ENCODE peak calls at places on chromosomes 11 and 22, in nine cellular contexts. Q is activated T-helper 1 cell treated with Interleukin-2 at 50 U/mL for 16 hours; W is activated T-cell treated with anti-CD3 and anti-CD28 coated beads for 1 hour; J is activated gamma-delta T cell treated with Interleukin-2 at 50 U/mL for 16 hours; S is IMR-90; I is SK-MEL-5; R is OCI-LY7; V is stimulated activated CD8-positive, alpha-beta memory T cell treated with anti-CD3 and anti-CD28 coated beads, Interleukin-2, amount 100 ng/mL, for 1 hour; K is A549. Y is an unnamed sample.

GRCh38 chr11:20367313-20367948 is 3.9 kb downstream of the HTATIP2 start:
- DNase-seq in Q (no peak), W (peak; percentile 28), J (no peak), S (peak; percentile 94), I (peak; percentile 72), R (no peak), V (no peak), K (peak; percentile 90), Y (peak; percentile 67)

GRCh38 chr11:119089319-119089718 is 4.6 kb downstream of the HMBS start:
- DNase-seq in Q (no peak), W (no peak), J (no peak), S (no peak), I (no peak), R (no peak), V (no peak), K (no peak), Y (no peak)

GRCh38 chr11:21654091-21654490 is 538.8 kb upstream of the ANO5 start:
- DNase-seq in Q (no peak), W (no peak), J (no peak), S (no peak), I (no peak), R (no peak), V (no peak), K (no peak), Y (no peak)

GRCh38 chr11:62001450-62002178 is 34.2 kb upstream of the FTH1 start:
- DNase-seq in Q (no peak), W (no peak), J (no peak), S (no peak), I (no peak), R (no peak), V (no peak), K (no peak), Y (no peak)

GRCh38 chr11:85745626-85746025 is 59.6 kb upstream of the CCDC89 start:
- DNase-seq in Q (no peak), W (no peak), J (no peak), S (no peak), I (no peak), R (no peak), V (no peak), K (no peak), Y (no peak)

GRCh38 chr22:37431366-37431765 is 4.1 kb upstream of the ELFN2 start:
- DNase-seq in Q (no peak), W (no peak), J (no peak), S (peak; percentile 12), I (no peak), R (no peak), V (no peak), K (no peak), Y (no peak)

GRCh38 chr11:113401718-113402117 is 14.1 kb downstream of the ANKK1 start:
- DNase-seq in Q (no peak), W (no peak), J (no peak), S (no peak), I (peak; percentile 33), R (no peak), V (no peak), K (peak; percentile 12), Y (peak; percentile 55)

GRCh38 chr22:24952837-24953293 is 349 bp downstream of the KIAA1671 start:
- DNase-seq in Q (no peak), W (no peak), J (no peak), S (peak; percentile 7), I (peak; percentile 61), R (no peak), V (no peak), K (peak; percentile 73), Y (peak; percentile 42)

GRCh38 chr22:49825944-49826602 is 1.6 kb downstream of the BRD1 start:
- DNase-seq in Q (peak; percentile 34), W (peak; percentile 54), J (peak; percentile 61), S (peak; percentile 72), I (no peak), R (peak; percentile 30), V (peak; percentile 47), K (no peak), Y (no peak)